ENCODE peak calls at places on chromosomes 3 and 15, in nine cellular contexts. U is CD4-positive, alpha-beta memory T cell; C is stimulated activated CD4-positive, alpha-beta T cell treated with anti-CD3 and anti-CD28 coated beads, Interleukin-15, amount 100 ng/mL, for 24 hours; S is omental fat pad; H is germinal center; M is activated T-cell treated with anti-CD3 and anti-CD28 coated beads for 1 hour; K is heart left ventricle; F is T-helper 17 cell; T is iris pigment epithelial cell. V is an unnamed sample.

GRCh38 chr3:129820587-129820986 is 72.9 kb downstream of the TMCC1 start:
- DNase-seq in U (no peak), C (no peak), S (no peak), H (no peak), M (no peak), K (no peak), F (no peak), T (no peak), V (no peak)

GRCh38 chr15:85583404-85584390 is 203.3 kb downstream of the AKAP13 start:
- DNase-seq in U (peak), C (peak), S (no peak), H (peak), M (peak), K (peak), F (no peak), T (peak), V (no peak)

GRCh38 chr3:55191911-55192787 is 264.3 kb upstream of the LRTM1 start:
- DNase-seq in U (no peak), C (no peak), S (no peak), H (no peak), M (no peak), K (no peak), F (no peak), T (peak), V (no peak)

GRCh38 chr3:131107637-131108433 is 81.2 kb downstream of the NEK11 start:
- DNase-seq in U (no peak), C (no peak), S (no peak), H (no peak), M (no peak), K (no peak), F (no peak), T (peak), V (no peak)

GRCh38 chr15:96356494-96357455 is 26.3 kb downstream of the NR2F2 start:
- DNase-seq in U (peak), C (peak), S (peak), H (peak), M (peak), K (peak), F (peak), T (peak), V (no peak)

GRCh38 chr3:66177026-66177425 is 43.8 kb upstream of the SLC25A26 start:
- DNase-seq in U (no peak), C (no peak), S (no peak), H (no peak), M (no peak), K (peak), F (no peak), T (no peak), V (no peak)

GRCh38 chr3:139355502-139355901 is 11.7 kb downstream of the MRPS22 start:
- DNase-seq in U (no peak), C (no peak), S (no peak), H (no peak), M (no peak), K (no peak), F (no peak), T (peak), V (no peak)

GRCh38 chr3:55330355-55330754 is 156.8 kb downstream of the WNT5A start:
- DNase-seq in U (no peak), C (no peak), S (no peak), H (no peak), M (no peak), K (no peak), F (no peak), T (peak), V (no peak)

GRCh38 chr15:79724312-79724711 is 172.5 kb downstream of the MTHFS start:
- DNase-seq in U (no peak), C (no peak), S (no peak), H (no peak), M (no peak), K (no peak), F (no peak), T (peak), V (no peak)

GRCh38 chr3:48268936-48269551 is 28.1 kb downstream of the ZNF589 start:
- DNase-seq in U (peak), C (peak), S (peak), H (no peak), M (no peak), K (no peak), F (no peak), T (no peak), V (no peak)

GRCh38 chr3:159907828-159908227 is 80.8 kb upstream of the IL12A start:
- DNase-seq in U (no peak), C (no peak), S (no peak), H (no peak), M (no peak), K (no peak), F (no peak), T (peak), V (no peak)

GRCh38 chr15:59018833-59019232 is 31.4 kb downstream of the RNF111 start:
- DNase-seq in U (no peak), C (no peak), S (no peak), H (no peak), M (no peak), K (no peak), F (no peak), T (no peak), V (no peak)

GRCh38 chr3:49013738-49014660 is 4.4 kb downstream of the DALRD3 start:
- DNase-seq in U (peak), C (peak), S (no peak), H (peak), M (peak), K (peak), F (no peak), T (peak), V (no peak)

GRCh38 chr15:38612159-38612863 is 47.7 kb upstream of the RASGRP1 start:
- DNase-seq in U (no peak), C (peak), S (no peak), H (no peak), M (no peak), K (no peak), F (no peak), T (no peak), V (no peak)

GRCh38 chr15:40964634-40965033 is 11.4 kb downstream of the CHAC1 start:
- DNase-seq in U (no peak), C (no peak), S (no peak), H (no peak), M (no peak), K (no peak), F (no peak), T (no peak), V (no peak)

GRCh38 chr3:113287818-113288648 is 76.7 kb downstream of the BOC start:
- DNase-seq in U (peak), C (peak), S (peak), H (peak), M (peak), K (no peak), F (no peak), T (peak), V (no peak)

GRCh38 chr3:190968616-190969015 is 106.1 kb upstream of the GMNC start:
- DNase-seq in U (no peak), C (no peak), S (no peak), H (no peak), M (no peak), K (no peak), F (no peak), T (no peak), V (no peak)

GRCh38 chr15:101062471-101063171 is 143.5 kb downstream of the LRRK1 start:
- DNase-seq in U (no peak), C (no peak), S (no peak), H (peak), M (no peak), K (peak), F (no peak), T (no peak), V (peak)

GRCh38 chr3:49357466-49358216 is 512 bp downstream of the GPX1 start:
- DNase-seq in U (peak), C (peak), S (no peak), H (peak), M (peak), K (peak), F (peak), T (peak), V (peak)

GRCh38 chr3:47057212-47057671 is 77.8 kb downstream of the NBEAL2 start:
- DNase-seq in U (peak), C (peak), S (no peak), H (no peak), M (peak), K (no peak), F (no peak), T (peak), V (no peak)

GRCh38 chr3:146020969-146021368 is 140.0 kb downstream of the PLOD2 start:
- DNase-seq in U (no peak), C (no peak), S (no peak), H (no peak), M (no peak), K (no peak), F (no peak), T (no peak), V (no peak)

GRCh38 chr3:129549006-129549800 is 6.2 kb downstream of the H1-8 start:
- DNase-seq in U (no peak), C (no peak), S (no peak), H (no peak), M (no peak), K (no peak), F (no peak), T (peak), V (no peak)

GRCh38 chr3:23051240-23052140 is 151.6 kb upstream of the UBE2E2 start:
- DNase-seq in U (no peak), C (no peak), S (no peak), H (no peak), M (no peak), K (no peak), F (no peak), T (no peak), V (no peak)

GRCh38 chr3:106628407-106628806 is 748.8 kb upstream of the CCDC54 start:
- DNase-seq in U (no peak), C (no peak), S (no peak), H (no peak), M (no peak), K (no peak), F (no peak), T (peak), V (no peak)

GRCh38 chr3:99319961-99320360 is 318.4 kb upstream of the COL8A1 start:
- DNase-seq in U (no peak), C (no peak), S (no peak), H (no peak), M (no peak), K (no peak), F (no peak), T (peak), V (no peak)

V was measured in suprapubic skin.